ENCODE peak calls at places on chromosome 4, in five cellular contexts. One of them, this sample, is unnamed.

GRCh38 chr4:104896623-104897296 is 249.9 kb upstream of the TET2 start:
- DNase-seq in midbrain: no peak
- DNase-seq in nephron progenitor cell: no peak
- DNase-seq in NCI-H774: no peak
- DNase-seq in stomach: no peak
- DNase-seq in this sample: peak

GRCh38 chr4:55184600-55185523 is 59.5 kb upstream of the KDR start:
- DNase-seq in nephron progenitor cell: no peak
- DNase-seq in midbrain: no peak
- DNase-seq in NCI-H774: no peak
- DNase-seq in stomach: peak
- DNase-seq in this sample: no peak

GRCh38 chr4:24089831-24090531 is 200.1 kb upstream of the PPARGC1A start:
- DNase-seq in nephron progenitor cell: no peak
- DNase-seq in NCI-H774: no peak
- DNase-seq in stomach: no peak
- DNase-seq in midbrain: no peak
- DNase-seq in this sample: no peak

GRCh38 chr4:139795476-139795875 is 129.9 kb downstream of the MGST2 start:
- DNase-seq in NCI-H774: no peak
- DNase-seq in stomach: no peak
- DNase-seq in midbrain: no peak
- DNase-seq in nephron progenitor cell: no peak
- DNase-seq in this sample: no peak

GRCh38 chr4:76954489-76954888 is 4.9 kb downstream of the SEPTIN11 start:
- DNase-seq in stomach: no peak
- DNase-seq in midbrain: no peak
- DNase-seq in nephron progenitor cell: no peak
- DNase-seq in NCI-H774: no peak
- DNase-seq in this sample: no peak

GRCh38 chr4:99763635-99764101 is 53.0 kb upstream of the DAPP1 start:
- DNase-seq in nephron progenitor cell: no peak
- DNase-seq in stomach: no peak
- DNase-seq in midbrain: no peak
- DNase-seq in NCI-H774: no peak
- DNase-seq in this sample: peak

GRCh38 chr4:48943387-48943786 is 36.8 kb upstream of the OCIAD2 start:
- DNase-seq in stomach: no peak
- DNase-seq in midbrain: no peak
- DNase-seq in nephron progenitor cell: no peak
- DNase-seq in NCI-H774: no peak
- DNase-seq in this sample: no peak

GRCh38 chr4:7828011-7828720 is 111.5 kb downstream of the AFAP1 start:
- DNase-seq in stomach: peak
- DNase-seq in midbrain: peak
- DNase-seq in nephron progenitor cell: peak
- DNase-seq in NCI-H774: no peak
- DNase-seq in this sample: peak

GRCh38 chr4:122341906-122342305 is 36.9 kb upstream of the ADAD1 start:
- DNase-seq in midbrain: no peak
- DNase-seq in NCI-H774: no peak
- DNase-seq in nephron progenitor cell: no peak
- DNase-seq in stomach: no peak
- DNase-seq in this sample: no peak

GRCh38 chr4:76634239-76634638 is 199.2 kb downstream of the SHROOM3 start:
- DNase-seq in midbrain: no peak
- DNase-seq in stomach: no peak
- DNase-seq in nephron progenitor cell: no peak
- DNase-seq in NCI-H774: no peak
- DNase-seq in this sample: no peak

GRCh38 chr4:3311095-3311372 is 18.2 kb downstream of the RGS12 start:
- DNase-seq in stomach: peak
- DNase-seq in nephron progenitor cell: no peak
- DNase-seq in NCI-H774: no peak
- DNase-seq in midbrain: no peak
- DNase-seq in this sample: no peak

GRCh38 chr4:176193898-176194297 is 1.5 kb downstream of the SPATA4 start:
- DNase-seq in NCI-H774: no peak
- DNase-seq in stomach: no peak
- DNase-seq in midbrain: no peak
- DNase-seq in nephron progenitor cell: no peak
- DNase-seq in this sample: no peak

GRCh38 chr4:1722551-1723071 is 1.3 kb downstream of the TACC3 start:
- DNase-seq in nephron progenitor cell: no peak
- DNase-seq in NCI-H774: no peak
- DNase-seq in stomach: no peak
- DNase-seq in midbrain: no peak
- DNase-seq in this sample: no peak

GRCh38 chr4:164872481-164872880 is 4.5 kb upstream of the APELA start:
- DNase-seq in NCI-H774: no peak
- DNase-seq in midbrain: no peak
- DNase-seq in nephron progenitor cell: no peak
- DNase-seq in stomach: no peak
- DNase-seq in this sample: no peak

GRCh38 chr4:40173470-40173875 is 23.4 kb upstream of the RHOH start:
- DNase-seq in NCI-H774: no peak
- DNase-seq in nephron progenitor cell: no peak
- DNase-seq in midbrain: no peak
- DNase-seq in stomach: no peak
- DNase-seq in this sample: no peak

GRCh38 chr4:116636917-116637316 is 448.5 kb downstream of the TRAM1L1 start:
- DNase-seq in stomach: no peak
- DNase-seq in midbrain: no peak
- DNase-seq in NCI-H774: no peak
- DNase-seq in nephron progenitor cell: no peak
- DNase-seq in this sample: no peak

GRCh38 chr4:118994030-118994429 is 105.4 kb downstream of the SYNPO2 start:
- DNase-seq in midbrain: no peak
- DNase-seq in nephron progenitor cell: no peak
- DNase-seq in stomach: peak
- DNase-seq in NCI-H774: no peak
- DNase-seq in this sample: peak

GRCh38 chr4:150242820-150243458 is 164.7 kb downstream of the DCLK2 start:
- DNase-seq in stomach: no peak
- DNase-seq in midbrain: peak
- DNase-seq in NCI-H774: no peak
- DNase-seq in nephron progenitor cell: peak
- DNase-seq in this sample: peak

GRCh38 chr4:137664416-137664815 is 132.1 kb upstream of the PCDH18 start:
- DNase-seq in NCI-H774: no peak
- DNase-seq in midbrain: no peak
- DNase-seq in nephron progenitor cell: no peak
- DNase-seq in stomach: no peak
- DNase-seq in this sample: no peak

GRCh38 chr4:648579-649292 is 23.4 kb downstream of the PDE6B start:
- DNase-seq in NCI-H774: no peak
- DNase-seq in stomach: no peak
- DNase-seq in nephron progenitor cell: peak
- DNase-seq in midbrain: no peak
- DNase-seq in this sample: no peak

GRCh38 chr4:40486534-40486933 is 143.1 kb downstream of the RBM47 start:
- DNase-seq in midbrain: no peak
- DNase-seq in NCI-H774: no peak
- DNase-seq in nephron progenitor cell: no peak
- DNase-seq in stomach: no peak
- DNase-seq in this sample: no peak

GRCh38 chr4:156901871-156902270 is 69.7 kb downstream of the PDGFC start:
- DNase-seq in nephron progenitor cell: no peak
- DNase-seq in NCI-H774: no peak
- DNase-seq in stomach: no peak
- DNase-seq in midbrain: no peak
- DNase-seq in this sample: no peak

GRCh38 chr4:145945431-145946155 is 7.0 kb upstream of the ZNF827 start:
- DNase-seq in midbrain: no peak
- DNase-seq in stomach: no peak
- DNase-seq in nephron progenitor cell: no peak
- DNase-seq in NCI-H774: no peak
- DNase-seq in this sample: no peak

GRCh38 chr4:53637348-53637747 is 46.1 kb upstream of the LNX1 start:
- DNase-seq in stomach: no peak
- DNase-seq in NCI-H774: no peak
- DNase-seq in nephron progenitor cell: no peak
- DNase-seq in midbrain: no peak
- DNase-seq in this sample: no peak

GRCh38 chr4:12041828-12042227 is 613.1 kb upstream of the HS3ST1 start:
- DNase-seq in stomach: no peak
- DNase-seq in nephron progenitor cell: peak
- DNase-seq in midbrain: no peak
- DNase-seq in NCI-H774: no peak
- DNase-seq in this sample: peak